ENCODE peak calls at places on chromosomes 5 and 9, in seven cellular contexts. Z is adrenal gland; B is dorsolateral prefrontal cortex; Y is stromal cell of bone marrow; D is amygdala; E is naive B cell; V is activated naive CD8-positive, alpha-beta T cell treated with anti-CD3 and anti-CD28 coated beads, Interleukin-2, amount 10 ng/mL, durations not matched to agents 7 days and 5 days. T is an unnamed sample.

GRCh38 chr9:112074250-112075008 is 100.7 kb downstream of the SUSD1 start:
- DNase-seq in D (peak; percentile 17), Y (peak; percentile 89), Z (peak; percentile 57), V (peak; percentile 42), E (peak; percentile 59), B (no peak), T (peak; percentile 66)

GRCh38 chr9:82797539-82797938 is 265.4 kb downstream of the RASEF start:
- DNase-seq in E (no peak), Z (no peak), D (no peak), V (no peak), Y (no peak), B (no peak), T (peak; percentile 57)

GRCh38 chr5:81075041-81075440 is 114.9 kb downstream of the RASGRF2 start:
- DNase-seq in Z (no peak), E (no peak), V (no peak), D (no peak), B (no peak), Y (no peak), T (no peak)

GRCh38 chr9:136260521-136260920 is 14.9 kb upstream of the QSOX2 start:
- DNase-seq in E (no peak), Z (no peak), B (no peak), Y (no peak), V (no peak), D (no peak), T (no peak)

GRCh38 chr5:38608877-38609276 is 52.4 kb upstream of the LIFR start:
- DNase-seq in V (no peak), E (no peak), B (no peak), Y (no peak), Z (no peak), D (no peak), T (no peak)

GRCh38 chr5:169071-169727 is 22.1 kb upstream of the LRRC14B start:
- DNase-seq in Y (no peak), V (no peak), B (peak; percentile 43), D (no peak), Z (peak; percentile 69), E (no peak), T (peak; percentile 91)

GRCh38 chr5:13946111-13946510 is 1.6 kb upstream of the DNAH5 start:
- DNase-seq in B (peak; percentile 46), Z (no peak), V (no peak), Y (peak; percentile 8), E (no peak), D (no peak), T (no peak)

GRCh38 chr5:101390317-101390908 is 487.3 kb upstream of the ST8SIA4 start:
- DNase-seq in B (no peak), V (no peak), E (peak; percentile 1), D (no peak), Y (peak; percentile 74), Z (no peak), T (no peak)

GRCh38 chr5:161093105-161093504 is 241.1 kb upstream of the ATP10B start:
- DNase-seq in Z (no peak), V (no peak), B (no peak), E (no peak), D (no peak), Y (no peak), T (no peak)

GRCh38 chr5:145189786-145190185 is 645.4 kb downstream of the PRELID2 start:
- DNase-seq in D (no peak), Y (no peak), Z (no peak), B (no peak), E (no peak), V (no peak), T (no peak)

GRCh38 chr9:126549246-126550006 is 64.3 kb upstream of the LMX1B start:
- DNase-seq in V (peak; percentile 17), Y (no peak), E (no peak), D (no peak), B (no peak), Z (no peak), T (no peak)

GRCh38 chr5:424259-425110 is 18.5 kb upstream of the EXOC3 start:
- DNase-seq in Y (no peak), E (no peak), D (no peak), V (no peak), B (peak; percentile 27), Z (no peak), T (no peak)

GRCh38 chr9:115717711-115718173 is 435.8 kb upstream of the PAPPA start:
- DNase-seq in Z (no peak), Y (no peak), V (no peak), D (no peak), E (no peak), B (no peak), T (no peak)

GRCh38 chr9:136031741-136032638 is 63.1 kb downstream of the NACC2 start:
- DNase-seq in E (no peak), B (peak; percentile 17), V (no peak), Z (no peak), Y (peak; percentile 22), D (no peak), T (no peak)

GRCh38 chr9:134661299-134661698 is 19.7 kb downstream of the COL5A1 start:
- DNase-seq in B (no peak), Y (no peak), Z (no peak), V (peak; percentile 13), D (no peak), E (no peak), T (no peak)

GRCh38 chr5:61817472-61818326 is 485.6 kb downstream of the ZSWIM6 start:
- DNase-seq in Y (peak; percentile 34), Z (peak; percentile 76), E (no peak), D (peak; percentile 20), B (peak; percentile 59), V (no peak), T (peak; percentile 33)

GRCh38 chr9:114409103-114409780 is 21.5 kb upstream of the AKNA start:
- DNase-seq in V (no peak), Z (no peak), B (no peak), D (no peak), E (no peak), Y (no peak), T (no peak)

GRCh38 chr5:132265336-132266030 is 8.0 kb downstream of the PDLIM4 start:
- DNase-seq in D (no peak), V (no peak), B (no peak), E (no peak), Z (no peak), Y (peak; percentile 97), T (peak; percentile 77)

GRCh38 chr9:77019810-77020437 is 469 bp downstream of the FOXB2 start:
- DNase-seq in Z (no peak), B (no peak), E (no peak), V (peak; percentile 40), D (no peak), Y (no peak), T (peak; percentile 43)

GRCh38 chr9:87270241-87271234 is 227.1 kb upstream of the DAPK1 start:
- DNase-seq in Z (peak; percentile 26), Y (peak; percentile 58), V (no peak), B (no peak), D (no peak), E (no peak), T (no peak)

GRCh38 chr9:110578896-110579752 is at the start of gene SVEP1:
- DNase-seq in E (no peak), D (peak; percentile 68), V (no peak), Y (peak; percentile 55), B (peak; percentile 72), Z (peak; percentile 26), T (peak; percentile 85)